ENCODE peak calls at places on chromosomes 12 and 14, in nine cellular contexts. W, E, Q, T, S, C, H, D and X are unnamed samples.
A peak's percentile ranks its signal among the peaks of the same experiment; 100 is the strongest.

GRCh38 chr12:96889273-96889933 is 17.7 kb upstream of the NEDD1 start:
- DNase-seq in W (no peak), E (peak; percentile 31), Q (peak; percentile 22), T (peak; percentile 70), S (no peak), C (peak; percentile 69), H (no peak), D (peak; percentile 84), X (no peak)

GRCh38 chr12:131860472-131861260 is 32.5 kb downstream of the MMP17 start:
- DNase-seq in W (no peak), E (peak; percentile 80), Q (peak; percentile 99), T (peak; percentile 21), S (peak; percentile 53), C (peak; percentile 62), H (peak; percentile 68), D (peak; percentile 92), X (no peak)

GRCh38 chr14:101986953-101987352 is 22.6 kb downstream of the DYNC1H1 start:
- DNase-seq in W (no peak), E (no peak), Q (no peak), T (no peak), S (no peak), C (no peak), H (no peak), D (no peak), X (no peak)

GRCh38 chr12:110934093-110934852 is 13.9 kb upstream of the MYL2 start:
- DNase-seq in W (no peak), E (no peak), Q (peak; percentile 77), T (no peak), S (no peak), C (peak; percentile 15), H (no peak), D (no peak), X (no peak)

GRCh38 chr14:67411820-67412421 is at the start of gene PLEK2:
- DNase-seq in W (peak; percentile 12), E (peak; percentile 20), Q (peak; percentile 53), T (peak; percentile 33), S (peak; percentile 42), C (peak; percentile 76), H (peak; percentile 42), D (peak; percentile 58), X (no peak)

GRCh38 chr12:34390846-34391700 is 368.8 kb downstream of the ALG10 start:
- DNase-seq in W (no peak), E (no peak), Q (no peak), T (no peak), S (no peak), C (no peak), H (no peak), D (no peak), X (no peak)

GRCh38 chr12:57604454-57605307 is at the start of gene DTX3:
- DNase-seq in W (no peak), E (no peak), Q (no peak), T (peak; percentile 19), S (peak; percentile 54), C (peak; percentile 72), H (peak; percentile 52), D (peak; percentile 41), X (no peak)

GRCh38 chr14:90759370-90760054 is 56.7 kb downstream of the TTC7B start:
- DNase-seq in W (no peak), E (no peak), Q (no peak), T (peak; percentile 24), S (no peak), C (no peak), H (no peak), D (no peak), X (no peak)

GRCh38 chr12:14635776-14636175 is 60.6 kb downstream of the GUCY2C start:
- DNase-seq in W (no peak), E (no peak), Q (no peak), T (peak; percentile 28), S (no peak), C (no peak), H (no peak), D (no peak), X (no peak)

GRCh38 chr12:8446642-8447547 is 8.9 kb upstream of the CLEC6A start:
- DNase-seq in W (no peak), E (no peak), Q (no peak), T (no peak), S (no peak), C (no peak), H (no peak), D (no peak), X (no peak)

GRCh38 chr14:96090441-96091148 is 51.4 kb downstream of the C14orf132 start:
- DNase-seq in W (no peak), E (peak; percentile 56), Q (no peak), T (peak; percentile 84), S (no peak), C (peak; percentile 80), H (no peak), D (peak; percentile 78), X (no peak)

GRCh38 chr14:59018978-59019377 is 169.5 kb upstream of the DAAM1 start:
- DNase-seq in W (no peak), E (no peak), Q (peak; percentile 11), T (peak; percentile 8), S (no peak), C (no peak), H (peak; percentile 33), D (peak; percentile 21), X (no peak)

GRCh38 chr14:102120888-102121287 is 18.8 kb upstream of the WDR20 start:
- DNase-seq in W (no peak), E (no peak), Q (no peak), T (no peak), S (no peak), C (no peak), H (no peak), D (no peak), X (no peak)

GRCh38 chr14:80275208-80275850 is 64.0 kb upstream of the DIO2 start:
- DNase-seq in W (no peak), E (no peak), Q (no peak), T (peak; percentile 30), S (no peak), C (peak; percentile 33), H (no peak), D (peak; percentile 67), X (no peak)

GRCh38 chr12:69469854-69470188 is 367 bp upstream of the FRS2 start:
- DNase-seq in W (no peak), E (no peak), Q (no peak), T (no peak), S (no peak), C (no peak), H (no peak), D (no peak), X (no peak)